ENCODE peak calls at places on chromosome 9, in five cellular contexts. Q is activated gamma-delta T cell treated with anti-CD3 and anti-CD28 coated beads, Interleukin-2, amount 50 U/mL, for 16 hours; P is CD4-positive, alpha-beta T cell; Y is heart left ventricle; G is T1000. J is an unnamed sample.

GRCh38 chr9:7186175-7186574 is 428.4 kb downstream of the KDM4C start:
- DNase-seq in Q (no peak), P (no peak), Y (no peak), G (no peak), J (no peak)

GRCh38 chr9:128249914-128250838 is 25.6 kb downstream of the GOLGA2 start:
- DNase-seq in Q (peak; percentile 95), P (peak; percentile 99), Y (peak; percentile 76), G (peak; percentile 74), J (peak; percentile 98)

GRCh38 chr9:28166179-28166578 is 592.9 kb upstream of the C9orf72 start:
- DNase-seq in Q (no peak), P (no peak), Y (no peak), G (no peak), J (no peak)

GRCh38 chr9:121610638-121610953 is 40.8 kb upstream of the DAB2IP start:
- DNase-seq in Q (no peak), P (no peak), Y (no peak), G (no peak), J (no peak)

GRCh38 chr9:135346438-135347050 is 133.0 kb upstream of the PPP1R26 start:
- DNase-seq in Q (no peak), P (no peak), Y (no peak), G (no peak), J (no peak)

GRCh38 chr9:98530275-98530674 is 178.5 kb downstream of the GABBR2 start:
- DNase-seq in Q (no peak), P (no peak), Y (no peak), G (no peak), J (no peak)

GRCh38 chr9:109600142-109600541 is 102.0 kb upstream of the PTPN3 start:
- DNase-seq in Q (no peak), P (no peak), Y (peak; percentile 22), G (peak; percentile 33), J (no peak)

GRCh38 chr9:125409217-125409636 is 147.6 kb downstream of the GAPVD1 start:
- DNase-seq in Q (no peak), P (no peak), Y (no peak), G (peak; percentile 21), J (peak; percentile 72)

GRCh38 chr9:134319306-134320194 is 6.7 kb upstream of the RXRA start:
- DNase-seq in Q (no peak), P (no peak), Y (no peak), G (no peak), J (peak; percentile 63)

GRCh38 chr9:121133104-121133816 is 58.5 kb downstream of the CNTRL start:
- DNase-seq in Q (peak; percentile 47), P (peak; percentile 85), Y (peak; percentile 21), G (no peak), J (peak; percentile 91)

J was measured in spleen.